ENCODE peak calls at places on chromosomes 11 and 22, in six cellular contexts. One of them, this sample, is unnamed.

GRCh38 chr22:28750471-28750881 is 8.6 kb downstream of the HSCB start:
- DNase-seq in left ventricle myocardium inferior: no peak
- DNase-seq in SJSA1: no peak
- DNase-seq in kidney tubule cell: no peak
- DNase-seq in ureter: no peak
- DNase-seq in HT1080: peak
- DNase-seq in this sample: no peak

GRCh38 chr11:96015911-96016565 is 92.1 kb upstream of the MTMR2 start:
- DNase-seq in left ventricle myocardium inferior: no peak
- DNase-seq in SJSA1: no peak
- DNase-seq in kidney tubule cell: peak
- DNase-seq in ureter: no peak
- DNase-seq in HT1080: no peak
- DNase-seq in this sample: no peak

GRCh38 chr11:2180775-2181370 is 9.3 kb upstream of the TH start:
- DNase-seq in left ventricle myocardium inferior: no peak
- DNase-seq in SJSA1: no peak
- DNase-seq in kidney tubule cell: peak
- DNase-seq in ureter: no peak
- DNase-seq in HT1080: no peak
- DNase-seq in this sample: no peak

GRCh38 chr22:29154364-29155048 is 51.2 kb upstream of the EMID1 start:
- DNase-seq in left ventricle myocardium inferior: peak
- DNase-seq in SJSA1: peak
- DNase-seq in kidney tubule cell: peak
- DNase-seq in ureter: peak
- DNase-seq in HT1080: peak
- DNase-seq in this sample: no peak

GRCh38 chr22:40637181-40638150 is 947 bp upstream of the MRTFA start:
- DNase-seq in left ventricle myocardium inferior: peak
- DNase-seq in SJSA1: no peak
- DNase-seq in kidney tubule cell: peak
- DNase-seq in ureter: peak
- DNase-seq in HT1080: no peak
- DNase-seq in this sample: no peak

GRCh38 chr11:2741377-2742131 is 41.8 kb upstream of the KCNQ1OT1 start:
- DNase-seq in left ventricle myocardium inferior: peak
- DNase-seq in SJSA1: no peak
- DNase-seq in kidney tubule cell: peak
- DNase-seq in ureter: no peak
- DNase-seq in HT1080: peak
- DNase-seq in this sample: peak

GRCh38 chr11:11347583-11347982 is 5.5 kb downstream of the CSNK2A3 start:
- DNase-seq in left ventricle myocardium inferior: peak
- DNase-seq in SJSA1: no peak
- DNase-seq in kidney tubule cell: no peak
- DNase-seq in ureter: no peak
- DNase-seq in HT1080: no peak
- DNase-seq in this sample: no peak

GRCh38 chr11:10897150-10897549 is 39.3 kb upstream of the ZBED5 start:
- DNase-seq in left ventricle myocardium inferior: no peak
- DNase-seq in SJSA1: no peak
- DNase-seq in kidney tubule cell: no peak
- DNase-seq in ureter: no peak
- DNase-seq in HT1080: no peak
- DNase-seq in this sample: no peak

GRCh38 chr22:31347251-31348008 is 1.3 kb upstream of the PATZ1 start:
- DNase-seq in left ventricle myocardium inferior: peak
- DNase-seq in SJSA1: peak
- DNase-seq in kidney tubule cell: peak
- DNase-seq in ureter: peak
- DNase-seq in HT1080: no peak
- DNase-seq in this sample: no peak

GRCh38 chr11:115921986-115922385 is 417.8 kb upstream of the CADM1 start:
- DNase-seq in left ventricle myocardium inferior: no peak
- DNase-seq in SJSA1: no peak
- DNase-seq in kidney tubule cell: no peak
- DNase-seq in ureter: no peak
- DNase-seq in HT1080: no peak
- DNase-seq in this sample: no peak

GRCh38 chr11:104164028-104164520 is at the start of gene PDGFD:
- DNase-seq in left ventricle myocardium inferior: peak
- DNase-seq in SJSA1: peak
- DNase-seq in kidney tubule cell: peak
- DNase-seq in ureter: peak
- DNase-seq in HT1080: no peak
- DNase-seq in this sample: no peak

GRCh38 chr11:130435671-130436070 is 7.3 kb upstream of the ADAMTS8 start:
- DNase-seq in left ventricle myocardium inferior: no peak
- DNase-seq in SJSA1: peak
- DNase-seq in kidney tubule cell: peak
- DNase-seq in ureter: no peak
- DNase-seq in HT1080: peak
- DNase-seq in this sample: no peak

GRCh38 chr11:111444040-111444439 is 65.0 kb upstream of the POU2AF1 start:
- DNase-seq in left ventricle myocardium inferior: no peak
- DNase-seq in SJSA1: no peak
- DNase-seq in kidney tubule cell: no peak
- DNase-seq in ureter: no peak
- DNase-seq in HT1080: no peak
- DNase-seq in this sample: no peak

GRCh38 chr11:76694664-76695063 is 24.1 kb upstream of the LRRC32 start:
- DNase-seq in left ventricle myocardium inferior: no peak
- DNase-seq in SJSA1: no peak
- DNase-seq in kidney tubule cell: peak
- DNase-seq in ureter: no peak
- DNase-seq in HT1080: peak
- DNase-seq in this sample: peak

GRCh38 chr11:48096588-48097525 is 116.5 kb downstream of the PTPRJ start:
- DNase-seq in left ventricle myocardium inferior: no peak
- DNase-seq in SJSA1: no peak
- DNase-seq in kidney tubule cell: peak
- DNase-seq in ureter: peak
- DNase-seq in HT1080: no peak
- DNase-seq in this sample: no peak

GRCh38 chr22:31082606-31083376 is 1.7 kb downstream of the SMTN start:
- DNase-seq in left ventricle myocardium inferior: peak
- DNase-seq in SJSA1: peak
- DNase-seq in kidney tubule cell: peak
- DNase-seq in ureter: peak
- DNase-seq in HT1080: peak
- DNase-seq in this sample: no peak

GRCh38 chr11:102940714-102941588 is 14.6 kb downstream of the MMP13 start:
- DNase-seq in left ventricle myocardium inferior: no peak
- DNase-seq in SJSA1: no peak
- DNase-seq in kidney tubule cell: peak
- DNase-seq in ureter: peak
- DNase-seq in HT1080: peak
- DNase-seq in this sample: no peak

GRCh38 chr11:32310218-32310601 is 125.1 kb downstream of the WT1 start:
- DNase-seq in left ventricle myocardium inferior: no peak
- DNase-seq in SJSA1: no peak
- DNase-seq in kidney tubule cell: peak
- DNase-seq in ureter: no peak
- DNase-seq in HT1080: no peak
- DNase-seq in this sample: no peak

GRCh38 chr11:65651589-65652510 is 10.9 kb downstream of the RELA start:
- DNase-seq in left ventricle myocardium inferior: peak
- DNase-seq in SJSA1: peak
- DNase-seq in kidney tubule cell: peak
- DNase-seq in ureter: peak
- DNase-seq in HT1080: no peak
- DNase-seq in this sample: no peak

GRCh38 chr11:128802358-128802981 is 64.6 kb downstream of the KCNJ1 start:
- DNase-seq in left ventricle myocardium inferior: no peak
- DNase-seq in SJSA1: no peak
- DNase-seq in kidney tubule cell: peak
- DNase-seq in ureter: no peak
- DNase-seq in HT1080: peak
- DNase-seq in this sample: no peak

GRCh38 chr22:20509344-20510047 is 2.1 kb downstream of the MED15 start:
- DNase-seq in left ventricle myocardium inferior: peak
- DNase-seq in SJSA1: peak
- DNase-seq in kidney tubule cell: peak
- DNase-seq in ureter: peak
- DNase-seq in HT1080: peak
- DNase-seq in this sample: peak

GRCh38 chr11:46413755-46414465 is 22.3 kb upstream of the CHRM4 start:
- DNase-seq in left ventricle myocardium inferior: no peak
- DNase-seq in SJSA1: no peak
- DNase-seq in kidney tubule cell: peak
- DNase-seq in ureter: no peak
- DNase-seq in HT1080: peak
- DNase-seq in this sample: no peak

GRCh38 chr22:36541831-36542391 is 12.9 kb upstream of the EIF3D start:
- DNase-seq in left ventricle myocardium inferior: no peak
- DNase-seq in SJSA1: peak
- DNase-seq in kidney tubule cell: peak
- DNase-seq in ureter: peak
- DNase-seq in HT1080: peak
- DNase-seq in this sample: peak

GRCh38 chr11:20363500-20364411 is at the start of gene HTATIP2:
- DNase-seq in left ventricle myocardium inferior: peak
- DNase-seq in SJSA1: peak
- DNase-seq in kidney tubule cell: peak
- DNase-seq in ureter: peak
- DNase-seq in HT1080: no peak
- DNase-seq in this sample: no peak

This sample was measured in AG09309.